ENCODE peak calls at places on chromosome 6, in seven cellular contexts. One of them, this sample, is unnamed. For H3K9me3, the result is how much of the 10 kb centered on the place peaks cover.

GRCh38 chr6:127576874-127577273 is at the start of gene C6orf58:
- DNase-seq in cardiac muscle cell: no peak
- DNase-seq in naive thymus-derived CD4-positive, alpha-beta T cell: no peak
- DNase-seq in vagina: no peak
- DNase-seq in BE2C: no peak
- DNase-seq in Peyer's patch: no peak
- DNase-seq in stomach: no peak
- DNase-seq in this sample: no peak

GRCh38 chr6:110590821-110591351 is 114.5 kb upstream of the SLC22A16 start:
- DNase-seq in cardiac muscle cell: peak
- DNase-seq in naive thymus-derived CD4-positive, alpha-beta T cell: no peak
- DNase-seq in vagina: no peak
- DNase-seq in BE2C: no peak
- DNase-seq in Peyer's patch: no peak
- DNase-seq in stomach: no peak
- DNase-seq in this sample: no peak

GRCh38 chr6:103854059-103854458 is 1005.7 kb downstream of the HACE1 start:
- DNase-seq in cardiac muscle cell: no peak
- DNase-seq in naive thymus-derived CD4-positive, alpha-beta T cell: no peak
- DNase-seq in vagina: no peak
- DNase-seq in BE2C: no peak
- DNase-seq in Peyer's patch: no peak
- DNase-seq in stomach: no peak
- DNase-seq in this sample: no peak

GRCh38 chr6:53862517-53863457 is 68.0 kb downstream of the LRRC1 start:
- DNase-seq in cardiac muscle cell: peak
- DNase-seq in naive thymus-derived CD4-positive, alpha-beta T cell: no peak
- DNase-seq in vagina: no peak
- DNase-seq in BE2C: no peak
- DNase-seq in Peyer's patch: no peak
- DNase-seq in stomach: no peak
- DNase-seq in this sample: no peak

GRCh38 chr6:111597687-111598086 is 8.0 kb downstream of the TRAF3IP2 start:
- DNase-seq in cardiac muscle cell: no peak
- DNase-seq in naive thymus-derived CD4-positive, alpha-beta T cell: no peak
- DNase-seq in vagina: no peak
- DNase-seq in BE2C: no peak
- DNase-seq in Peyer's patch: peak
- DNase-seq in stomach: no peak
- DNase-seq in this sample: no peak

GRCh38 chr6:156957931-156958547 is 180.9 kb downstream of the ARID1B start:
- DNase-seq in cardiac muscle cell: no peak
- DNase-seq in naive thymus-derived CD4-positive, alpha-beta T cell: no peak
- DNase-seq in vagina: no peak
- DNase-seq in BE2C: no peak
- DNase-seq in Peyer's patch: no peak
- DNase-seq in stomach: no peak
- DNase-seq in this sample: no peak

GRCh38 chr6:28161410-28162079 is 19.9 kb downstream of the ZKSCAN8 start:
- DNase-seq in cardiac muscle cell: peak
- DNase-seq in naive thymus-derived CD4-positive, alpha-beta T cell: peak
- DNase-seq in vagina: no peak
- DNase-seq in BE2C: peak
- DNase-seq in Peyer's patch: peak
- DNase-seq in stomach: peak
- DNase-seq in this sample: peak

GRCh38 chr6:106748547-106749207 is 119.3 kb downstream of the QRSL1 start:
- DNase-seq in cardiac muscle cell: no peak
- DNase-seq in naive thymus-derived CD4-positive, alpha-beta T cell: no peak
- DNase-seq in vagina: no peak
- DNase-seq in BE2C: no peak
- DNase-seq in Peyer's patch: no peak
- DNase-seq in stomach: no peak
- DNase-seq in this sample: no peak

GRCh38 chr6:36539814-36540568 is 7.3 kb downstream of the STK38 start:
- DNase-seq in cardiac muscle cell: no peak
- DNase-seq in naive thymus-derived CD4-positive, alpha-beta T cell: peak
- DNase-seq in vagina: no peak
- DNase-seq in BE2C: no peak
- DNase-seq in Peyer's patch: no peak
- DNase-seq in stomach: no peak
- DNase-seq in this sample: no peak

GRCh38 chr6:150409576-150410066 is 40.8 kb downstream of the IYD start:
- DNase-seq in cardiac muscle cell: peak
- DNase-seq in naive thymus-derived CD4-positive, alpha-beta T cell: no peak
- DNase-seq in vagina: no peak
- DNase-seq in BE2C: no peak
- DNase-seq in Peyer's patch: no peak
- DNase-seq in stomach: peak
- DNase-seq in this sample: no peak

GRCh38 chr6:148830614-148831013 is 83.8 kb downstream of the UST start:
- DNase-seq in cardiac muscle cell: no peak
- DNase-seq in naive thymus-derived CD4-positive, alpha-beta T cell: no peak
- DNase-seq in vagina: no peak
- DNase-seq in BE2C: no peak
- DNase-seq in Peyer's patch: no peak
- DNase-seq in stomach: no peak
- DNase-seq in this sample: no peak

GRCh38 chr6:63783096-63783495 is 147.5 kb downstream of the PHF3 start:
- DNase-seq in cardiac muscle cell: no peak
- DNase-seq in naive thymus-derived CD4-positive, alpha-beta T cell: no peak
- DNase-seq in vagina: no peak
- DNase-seq in BE2C: no peak
- DNase-seq in Peyer's patch: no peak
- DNase-seq in stomach: peak
- DNase-seq in this sample: no peak

GRCh38 chr6:139109558-139109957 is 25.3 kb upstream of the HECA start:
- DNase-seq in cardiac muscle cell: peak
- DNase-seq in naive thymus-derived CD4-positive, alpha-beta T cell: peak
- DNase-seq in vagina: no peak
- DNase-seq in BE2C: peak
- DNase-seq in Peyer's patch: no peak
- DNase-seq in stomach: no peak
- DNase-seq in this sample: no peak

GRCh38 chr6:42302441-42302840 is 84.8 kb upstream of the MRPS10 start:
- DNase-seq in cardiac muscle cell: peak
- DNase-seq in naive thymus-derived CD4-positive, alpha-beta T cell: no peak
- DNase-seq in vagina: no peak
- DNase-seq in BE2C: no peak
- DNase-seq in Peyer's patch: no peak
- DNase-seq in stomach: no peak
- DNase-seq in this sample: no peak

GRCh38 chr6:28425942-28426541 is 17.2 kb downstream of the ZSCAN23 start:
- DNase-seq in cardiac muscle cell: no peak
- DNase-seq in naive thymus-derived CD4-positive, alpha-beta T cell: no peak
- DNase-seq in vagina: no peak
- DNase-seq in BE2C: no peak
- DNase-seq in Peyer's patch: no peak
- DNase-seq in stomach: no peak
- DNase-seq in this sample: no peak

GRCh38 chr6:74578339-74578738 is 627.5 kb downstream of the COL12A1 start:
- DNase-seq in cardiac muscle cell: peak
- DNase-seq in naive thymus-derived CD4-positive, alpha-beta T cell: no peak
- DNase-seq in vagina: no peak
- DNase-seq in BE2C: no peak
- DNase-seq in Peyer's patch: no peak
- DNase-seq in stomach: no peak
- DNase-seq in this sample: no peak

GRCh38 chr6:162819284-162819683 is 91.5 kb downstream of the PACRG start:
- DNase-seq in cardiac muscle cell: no peak
- DNase-seq in naive thymus-derived CD4-positive, alpha-beta T cell: no peak
- DNase-seq in vagina: no peak
- DNase-seq in BE2C: no peak
- DNase-seq in Peyer's patch: no peak
- DNase-seq in stomach: no peak
- DNase-seq in this sample: no peak

GRCh38 chr6:100463685-100464161 is 998 bp downstream of the SIM1 start:
- DNase-seq in cardiac muscle cell: no peak
- DNase-seq in naive thymus-derived CD4-positive, alpha-beta T cell: no peak
- DNase-seq in vagina: peak
- DNase-seq in BE2C: no peak
- DNase-seq in Peyer's patch: no peak
- DNase-seq in stomach: no peak
- DNase-seq in this sample: no peak

GRCh38 chr6:100461920-100462295 is 2.8 kb downstream of the SIM1 start:
- DNase-seq in cardiac muscle cell: no peak
- DNase-seq in naive thymus-derived CD4-positive, alpha-beta T cell: no peak
- DNase-seq in vagina: no peak
- DNase-seq in BE2C: no peak
- DNase-seq in Peyer's patch: no peak
- DNase-seq in stomach: no peak
- DNase-seq in this sample: no peak

GRCh38 chr6:100462396-100462795 is 2.3 kb downstream of the SIM1 start:
- DNase-seq in cardiac muscle cell: no peak
- DNase-seq in naive thymus-derived CD4-positive, alpha-beta T cell: no peak
- DNase-seq in vagina: no peak
- DNase-seq in BE2C: no peak
- DNase-seq in Peyer's patch: no peak
- DNase-seq in stomach: no peak
- DNase-seq in this sample: no peak

GRCh38 chr6:100464162-100464851 is 414 bp downstream of the SIM1 start:
- DNase-seq in cardiac muscle cell: no peak
- DNase-seq in naive thymus-derived CD4-positive, alpha-beta T cell: no peak
- DNase-seq in vagina: peak
- DNase-seq in BE2C: no peak
- DNase-seq in Peyer's patch: no peak
- DNase-seq in stomach: no peak
- DNase-seq in this sample: no peak

DNA sequence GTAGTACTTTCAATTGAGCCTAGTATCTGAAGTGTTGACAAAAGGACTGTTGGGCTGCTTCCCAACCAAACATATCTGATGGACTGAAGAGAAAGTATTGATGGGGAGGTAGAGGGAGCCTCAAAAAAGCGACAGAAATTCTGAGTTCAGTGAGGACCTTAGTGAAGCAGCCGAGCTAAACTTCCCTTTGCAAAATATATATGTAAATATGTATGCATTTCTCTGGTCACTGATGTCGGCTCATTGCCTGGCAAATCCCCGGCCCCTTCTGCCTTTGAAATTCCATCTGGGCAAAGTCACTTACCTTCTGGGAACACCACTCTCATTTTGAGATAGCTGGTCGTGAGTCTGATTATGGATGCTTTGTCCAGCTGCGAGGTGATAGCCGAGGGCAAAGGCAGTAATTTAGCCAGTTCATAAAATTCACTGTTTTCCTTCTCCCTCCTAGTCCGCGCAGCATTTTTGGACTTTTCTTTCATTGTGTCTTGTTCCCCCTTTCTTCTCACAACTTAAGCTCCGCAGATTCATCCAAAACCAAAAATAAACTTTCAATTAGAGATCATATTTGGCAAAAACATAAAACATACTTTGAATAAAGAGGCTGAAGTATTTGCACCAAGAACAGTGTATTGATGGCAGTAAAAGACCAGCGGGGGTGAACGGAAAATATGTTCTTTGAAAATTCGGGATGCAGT is 1.6 kb downstream of the SIM1 start:
- DNase-seq in cardiac muscle cell: no peak
- DNase-seq in naive thymus-derived CD4-positive, alpha-beta T cell: no peak
- DNase-seq in vagina: no peak
- DNase-seq in BE2C: no peak
- DNase-seq in Peyer's patch: no peak
- DNase-seq in stomach: no peak
- DNase-seq in this sample: no peak
- H3K9me3 ChIP-seq in cardiac muscle cell: under half
- H3K9me3 ChIP-seq in naive thymus-derived CD4-positive, alpha-beta T cell: under half
- H3K9me3 ChIP-seq in vagina: under half
- H3K9me3 ChIP-seq in BE2C: under half
- H3K9me3 ChIP-seq in Peyer's patch: under half
- H3K9me3 ChIP-seq in stomach: under half
- H3K9me3 ChIP-seq in this sample: under half

GRCh38 chr6:168681748-168682147 is 240.8 kb downstream of the SMOC2 start:
- DNase-seq in cardiac muscle cell: no peak
- DNase-seq in naive thymus-derived CD4-positive, alpha-beta T cell: no peak
- DNase-seq in vagina: peak
- DNase-seq in BE2C: no peak
- DNase-seq in Peyer's patch: no peak
- DNase-seq in stomach: no peak
- DNase-seq in this sample: no peak
- H3K9me3 ChIP-seq in cardiac muscle cell: under half
- H3K9me3 ChIP-seq in naive thymus-derived CD4-positive, alpha-beta T cell: under half
- H3K9me3 ChIP-seq in vagina: under half
- H3K9me3 ChIP-seq in BE2C: under half
- H3K9me3 ChIP-seq in Peyer's patch: under half
- H3K9me3 ChIP-seq in stomach: under half
- H3K9me3 ChIP-seq in this sample: under half

DNA sequence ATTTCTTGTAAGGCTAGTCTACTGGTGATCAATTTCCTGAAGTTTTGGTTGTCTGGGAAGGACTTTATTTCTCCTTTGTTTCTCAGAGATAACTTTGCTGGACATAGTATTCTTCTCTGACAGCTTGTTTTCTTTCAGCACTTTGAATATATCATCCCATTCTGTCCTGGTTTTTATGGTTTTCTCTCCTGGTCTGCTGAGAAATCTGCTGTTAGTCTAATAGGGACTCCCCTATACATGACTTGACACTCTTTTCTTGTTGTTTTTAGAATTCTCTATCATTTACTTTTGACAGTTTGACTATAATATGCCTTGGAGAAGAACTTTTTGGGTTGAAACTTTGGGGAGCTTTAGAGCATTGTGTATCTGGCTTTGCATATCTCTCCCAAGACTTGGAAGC is 112.5 kb downstream of the PRL start:
- DNase-seq in cardiac muscle cell: no peak
- DNase-seq in naive thymus-derived CD4-positive, alpha-beta T cell: no peak
- DNase-seq in vagina: no peak
- DNase-seq in BE2C: no peak
- DNase-seq in Peyer's patch: no peak
- DNase-seq in stomach: no peak
- DNase-seq in this sample: no peak
- H3K9me3 ChIP-seq in cardiac muscle cell: under half
- H3K9me3 ChIP-seq in naive thymus-derived CD4-positive, alpha-beta T cell: under half
- H3K9me3 ChIP-seq in vagina: under half
- H3K9me3 ChIP-seq in BE2C: under half
- H3K9me3 ChIP-seq in Peyer's patch: under half
- H3K9me3 ChIP-seq in stomach: under half
- H3K9me3 ChIP-seq in this sample: under half

GRCh38 chr6:144673807-144674206 is 388.7 kb downstream of the UTRN start:
- DNase-seq in cardiac muscle cell: no peak
- DNase-seq in naive thymus-derived CD4-positive, alpha-beta T cell: no peak
- DNase-seq in vagina: no peak
- DNase-seq in BE2C: no peak
- DNase-seq in Peyer's patch: no peak
- DNase-seq in stomach: no peak
- DNase-seq in this sample: no peak
- H3K9me3 ChIP-seq in cardiac muscle cell: under half
- H3K9me3 ChIP-seq in naive thymus-derived CD4-positive, alpha-beta T cell: under half
- H3K9me3 ChIP-seq in vagina: under half
- H3K9me3 ChIP-seq in BE2C: under half
- H3K9me3 ChIP-seq in Peyer's patch: under half
- H3K9me3 ChIP-seq in stomach: under half
- H3K9me3 ChIP-seq in this sample: under half

DNA sequence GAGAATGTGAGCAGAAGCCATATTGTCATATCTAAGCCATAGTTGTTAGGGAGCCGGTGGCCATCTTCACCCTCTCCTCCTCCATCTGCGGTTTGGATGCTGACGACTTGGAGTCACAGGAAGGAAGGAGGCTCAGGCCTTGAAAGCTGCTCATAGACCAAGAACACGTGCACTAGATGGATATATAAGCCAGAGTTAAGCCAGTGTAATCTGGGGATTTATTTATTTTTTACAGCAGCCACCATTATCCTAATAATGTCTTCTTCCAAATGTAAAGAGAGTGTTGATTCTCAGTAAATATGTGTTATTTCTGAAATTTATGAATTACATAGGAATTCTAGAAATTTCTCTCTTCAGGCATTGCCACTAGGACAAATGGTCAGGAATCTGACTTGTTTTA is 689.9 kb downstream of the QKI start:
- DNase-seq in cardiac muscle cell: no peak
- DNase-seq in naive thymus-derived CD4-positive, alpha-beta T cell: no peak
- DNase-seq in vagina: no peak
- DNase-seq in BE2C: no peak
- DNase-seq in Peyer's patch: no peak
- DNase-seq in stomach: no peak
- DNase-seq in this sample: no peak
- H3K9me3 ChIP-seq in cardiac muscle cell: under half
- H3K9me3 ChIP-seq in naive thymus-derived CD4-positive, alpha-beta T cell: under half
- H3K9me3 ChIP-seq in vagina: under half
- H3K9me3 ChIP-seq in BE2C: under half
- H3K9me3 ChIP-seq in Peyer's patch: under half
- H3K9me3 ChIP-seq in stomach: under half
- H3K9me3 ChIP-seq in this sample: under half